ENCODE peak calls at places on chromosomes 2 and 18, in six cellular contexts. R is fibroblast of lung; W is GOT3; N is CD4-positive, alpha-beta T cell; F is right cardiac atrium; T is activated T-cell treated with anti-CD3 and anti-CD28 coated beads, Interleukin-2, amount 50 U/mL, for 24 hours. P is an unnamed sample.

GRCh38 chr2:165408191-165408590 is 61.3 kb upstream of the CSRNP3 start:
- DNase-seq in R (no peak), W (no peak), N (no peak), F (no peak), T (no peak), P (no peak)

GRCh38 chr2:168697668-168698121 is 104.7 kb upstream of the NOSTRIN start:
- DNase-seq in R (peak), W (no peak), N (no peak), F (no peak), T (no peak), P (no peak)

GRCh38 chr2:16253291-16253690 is 312.9 kb downstream of the MYCN start:
- DNase-seq in R (no peak), W (no peak), N (no peak), F (no peak), T (no peak), P (no peak)

GRCh38 chr2:239322414-239323086 is 78.3 kb downstream of the HDAC4 start:
- DNase-seq in R (peak), W (no peak), N (peak), F (peak), T (no peak), P (peak)

GRCh38 chr2:18153741-18154140 is 275.3 kb downstream of the KCNS3 start:
- DNase-seq in R (no peak), W (no peak), N (no peak), F (no peak), T (no peak), P (no peak)

GRCh38 chr2:122643725-122644329 is 888.4 kb downstream of the TSN start:
- DNase-seq in R (peak), W (no peak), N (no peak), F (no peak), T (no peak), P (no peak)

GRCh38 chr18:26840965-26841364 is 24.5 kb downstream of the AQP4 start:
- DNase-seq in R (no peak), W (no peak), N (no peak), F (no peak), T (no peak), P (no peak)

GRCh38 chr2:27400348-27401135 is 8.8 kb downstream of the PPM1G start:
- DNase-seq in R (no peak), W (no peak), N (no peak), F (no peak), T (no peak), P (no peak)

GRCh38 chr2:41033127-41033526 is 581.2 kb upstream of the SLC8A1 start:
- DNase-seq in R (no peak), W (no peak), N (no peak), F (no peak), T (no peak), P (no peak)

GRCh38 chr2:234058881-234059280 is 8.4 kb downstream of the SPP2 start:
- DNase-seq in R (no peak), W (no peak), N (no peak), F (no peak), T (no peak), P (no peak)

GRCh38 chr18:79336556-79337142 is 59.1 kb upstream of the NFATC1 start:
- DNase-seq in R (no peak), W (no peak), N (no peak), F (no peak), T (no peak), P (no peak)

GRCh38 chr2:10255189-10256030 is 47.3 kb upstream of the HPCAL1 start:
- DNase-seq in R (no peak), W (no peak), N (no peak), F (no peak), T (no peak), P (no peak)

GRCh38 chr2:121746071-121746578 is 9.3 kb upstream of the TSN start:
- DNase-seq in R (no peak), W (no peak), N (no peak), F (no peak), T (no peak), P (no peak)

P was measured in CD4-positive, CD25-positive, alpha-beta regulatory T cell.